ENCODE peak calls at places on chromosomes 3 and 15, in four cellular contexts. V is NCI-H748 treated with DMSO at 0.1 percent for 48 hours, N is D341Med, H is T-helper 2 cell. M is an unnamed sample.

GRCh38 chr3:114896978-114897377 is 250.1 kb downstream of the ZBTB20 start:
- DNase-seq in H (no peak), V (no peak), N (no peak), M (no peak)

GRCh38 chr15:50953302-50953701 is 44.8 kb downstream of the AP4E1 start:
- DNase-seq in V (no peak), H (no peak), N (no peak), M (no peak)

GRCh38 chr3:7075901-7076300 is 215.0 kb downstream of the GRM7 start:
- DNase-seq in V (no peak), N (peak; percentile 21), H (no peak), M (no peak)

GRCh38 chr15:71168163-71168832 is 53.0 kb downstream of the THSD4 start:
- DNase-seq in V (no peak), H (no peak), N (no peak), M (no peak)

GRCh38 chr3:141402476-141403171 is 34.3 kb downstream of the ZBTB38 start:
- DNase-seq in N (peak; percentile 68), H (peak; percentile 36), V (no peak), M (no peak)

GRCh38 chr15:40511093-40511471 is 40.3 kb downstream of the CHST14 start:
- DNase-seq in N (no peak), V (no peak), H (peak; percentile 32), M (no peak)

GRCh38 chr3:47714606-47715005 is 67.1 kb downstream of the SMARCC1 start:
- DNase-seq in H (no peak), N (no peak), V (no peak), M (no peak)

GRCh38 chr3:28206479-28206878 is 34.9 kb upstream of the CMC1 start:
- DNase-seq in H (no peak), V (no peak), N (no peak), M (no peak)

GRCh38 chr15:31342781-31343626 is 16.4 kb downstream of the KLF13 start:
- DNase-seq in N (no peak), V (no peak), H (no peak), M (no peak)

GRCh38 chr3:182575941-182576340 is 217.4 kb upstream of the ATP11B start:
- DNase-seq in N (no peak), V (no peak), H (no peak), M (no peak)

GRCh38 chr15:35616436-35617271 is 70.7 kb upstream of the DPH6 start:
- DNase-seq in H (no peak), N (no peak), V (no peak), M (no peak)

GRCh38 chr3:44136421-44136820 is 105.3 kb upstream of the TOPAZ1 start:
- DNase-seq in H (no peak), V (no peak), N (no peak), M (no peak)

GRCh38 chr3:66144792-66145733 is 75.7 kb upstream of the SLC25A26 start:
- DNase-seq in H (no peak), V (no peak), N (no peak), M (no peak)

GRCh38 chr3:169026543-169027181 is 636.9 kb downstream of the MECOM start:
- DNase-seq in V (no peak), H (no peak), N (no peak), M (no peak)

GRCh38 chr15:88385078-88385700 is 82.0 kb downstream of the MRPL46 start:
- DNase-seq in V (no peak), H (no peak), N (no peak), M (no peak)

GRCh38 chr3:172659246-172660002 is 51.4 kb downstream of the NCEH1 start:
- DNase-seq in V (no peak), H (no peak), N (no peak), M (no peak)

GRCh38 chr3:43222594-43222993 is 63.7 kb upstream of the SNRK start:
- DNase-seq in N (no peak), V (no peak), H (no peak), M (no peak)

GRCh38 chr15:41848595-41848994 is 9.9 kb downstream of the PLA2G4B start:
- DNase-seq in H (no peak), N (no peak), V (no peak), M (no peak)

GRCh38 chr3:194365978-194366490 is 3.5 kb downstream of the LRRC15 start:
- DNase-seq in N (no peak), V (no peak), H (no peak), M (no peak)

GRCh38 chr3:123449092-123449985 is 449 bp upstream of the ADCY5 start:
- DNase-seq in N (peak; percentile 80), V (no peak), H (no peak), M (no peak)

GRCh38 chr15:40722934-40723333 is 28.0 kb downstream of the RAD51 start:
- DNase-seq in V (no peak), H (no peak), N (no peak), M (no peak)

GRCh38 chr3:182921665-182922355 is 58.5 kb downstream of the DCUN1D1 start:
- DNase-seq in N (no peak), H (no peak), V (no peak), M (no peak)

GRCh38 chr3:194814878-194815357 is 129.2 kb downstream of the FAM43A start:
- DNase-seq in H (no peak), N (no peak), V (no peak), M (no peak)

GRCh38 chr15:83764201-83764839 is 110.4 kb downstream of the ADAMTSL3 start:
- DNase-seq in N (no peak), V (no peak), H (no peak), M (no peak)

M was measured in SHP77 treated with DMSO at 0.1 percent for 48 hours.